ENCODE peak calls at places on chromosomes 4 and X, in four cellular contexts. F is right lobe of liver, Y is H9, W is cardiac muscle cell. I is an unnamed sample. For H3K27me3, the result is how much of the 10 kb centered on the place peaks cover.

GRCh38 chr4:76002176-76002575 is 5.1 kb downstream of the CXCL9 start:
- DNase-seq in F (no peak), W (no peak), Y (no peak), I (no peak)

GRCh38 chr4:62014982-62015739 is 815.0 kb downstream of the ADGRL3 start:
- DNase-seq in Y (no peak), W (no peak), F (no peak), I (no peak)

GRCh38 chr4:57044279-57044678 is 65.6 kb downstream of the POLR2B start:
- DNase-seq in W (no peak), F (no peak), Y (no peak), I (no peak)

GRCh38 chr4:187103351-187103750 is 379.7 kb upstream of the FAT1 start:
- DNase-seq in W (no peak), F (no peak), Y (no peak), I (no peak)

GRCh38 chr4:80202784-80203553 is 5.7 kb downstream of the PRDM8 start:
- DNase-seq in W (peak), Y (peak), F (peak), I (peak)

GRCh38 chr4:16569790-16570189 is 328.7 kb downstream of the LDB2 start:
- DNase-seq in Y (no peak), W (no peak), F (no peak), I (no peak)

GRCh38 chr4:24772061-24772705 is 23.2 kb upstream of the SOD3 start:
- DNase-seq in W (no peak), Y (no peak), F (no peak), I (no peak)

GRCh38 chrX:11864171-11864570 is 106.1 kb downstream of the MSL3 start:
- DNase-seq in Y (no peak), W (no peak), F (no peak), I (no peak)

GRCh38 chrX:13764765-13765164 is 30.2 kb downstream of the OFD1 start:
- DNase-seq in W (peak), F (no peak), Y (peak), I (peak)

GRCh38 chrX:19625612-19626011 is 110.3 kb upstream of the MAP3K15 start:
- DNase-seq in W (no peak), Y (no peak), F (no peak), I (no peak)

GRCh38 chr4:151409470-151410313 is 716 bp downstream of the FHIP1A start:
- DNase-seq in F (peak), Y (peak), W (peak), I (peak)

GRCh38 chr4:151407466-151408379 is 1.3 kb upstream of the FHIP1A start:
- DNase-seq in F (peak), Y (peak), W (no peak), I (peak)

GRCh38 chr4:151407018-151407417 is 2.0 kb upstream of the FHIP1A start:
- DNase-seq in W (no peak), Y (no peak), F (no peak), I (no peak)

GRCh38 chr4:151408380-151408629 is 671 bp upstream of the FHIP1A start:
- DNase-seq in W (no peak), Y (no peak), F (no peak), I (no peak)

DNA sequence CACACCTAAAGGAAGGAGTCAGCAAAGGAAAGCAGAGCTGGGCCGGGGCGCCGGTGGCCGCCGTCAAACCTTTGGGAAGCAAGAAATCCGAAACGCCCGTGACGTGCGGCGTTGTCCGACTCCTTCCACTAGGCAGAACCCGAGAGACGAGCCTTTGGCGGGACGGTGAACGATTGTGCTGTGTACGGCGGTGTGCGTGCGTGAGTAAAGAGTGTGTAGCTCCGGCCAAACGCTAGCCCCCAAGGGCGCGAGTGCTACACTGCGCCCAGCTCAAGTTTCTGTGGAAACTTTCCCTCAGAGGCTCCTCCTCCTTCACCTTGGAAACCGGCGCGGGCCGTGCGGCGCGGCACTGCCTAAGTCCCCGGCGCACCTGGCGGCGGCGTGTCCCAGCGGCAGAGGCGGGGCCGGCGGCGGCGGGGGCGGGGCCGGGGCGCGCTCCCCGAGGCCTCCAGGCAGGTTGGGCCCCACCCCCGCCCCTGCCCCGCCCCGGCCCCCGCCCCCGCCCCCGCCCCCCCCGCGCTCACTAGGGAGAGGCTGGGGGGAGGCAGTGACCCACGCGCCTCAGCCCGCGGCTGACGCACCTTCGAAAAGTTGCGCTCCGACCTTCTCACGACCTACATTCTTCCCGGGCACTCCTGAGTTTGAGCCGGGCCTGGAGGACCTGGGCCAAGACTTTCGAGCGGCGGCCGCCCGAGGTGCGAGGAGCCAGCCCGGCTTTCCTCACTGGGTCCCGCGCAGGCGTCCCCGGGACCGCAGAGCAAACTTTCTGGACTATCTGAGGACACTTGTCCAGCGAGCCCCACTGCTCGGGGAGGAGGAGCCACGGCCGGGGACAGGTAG is at the start of gene FHIP1A:
- DNase-seq in Y (peak), F (peak), W (peak), I (peak)
- H3K27ac ChIP-seq in Y (peak), F (peak), W (peak), I (no peak)

GRCh38 chr4:123260429-123261052 is 136.1 kb upstream of the SPRY1 start:
- DNase-seq in Y (no peak), F (no peak), W (peak), I (no peak)
- H3K27me3 ChIP-seq in Y (under half), F (under half), W (under half), I (under half)

DNA sequence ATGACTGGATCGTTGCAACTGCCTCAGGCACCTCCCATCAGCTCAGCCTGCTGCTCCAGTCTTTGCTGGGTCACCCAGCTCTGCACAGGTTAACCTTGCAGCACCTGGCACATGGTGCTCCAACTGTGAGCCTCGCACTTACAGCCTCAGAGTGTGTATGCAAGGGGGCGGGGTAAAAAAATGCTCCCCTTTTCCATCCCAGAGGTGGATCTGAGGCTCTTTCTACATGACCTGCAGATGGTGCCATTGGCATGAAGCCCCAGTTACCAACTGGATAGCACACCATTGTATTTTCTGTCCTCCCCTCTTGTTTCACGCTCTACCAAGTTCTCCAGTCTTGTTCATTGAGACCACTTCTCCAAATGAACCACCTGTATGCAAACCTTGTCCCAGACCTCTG is 46.2 kb upstream of the TRPC3 start:
- DNase-seq in W (peak), F (no peak), Y (peak), I (peak)
- TF ChIP-seq CTCF in W (no peak), F (no peak), Y (peak), I (peak)

GRCh38 chr4:146514651-146515379 is 6.9 kb downstream of the SLC10A7 start:
- DNase-seq in F (no peak), W (no peak), Y (peak), I (no peak)
- H3K27ac ChIP-seq in F (no peak), W (no peak), Y (no peak), I (no peak)

GRCh38 chr4:1349359-1350168 is 2.6 kb downstream of the UVSSA start:
- DNase-seq in W (no peak), F (peak), Y (no peak), I (no peak)

GRCh38 chr4:1353186-1354055 is 6.4 kb downstream of the UVSSA start:
- DNase-seq in Y (no peak), F (no peak), W (no peak), I (no peak)

GRCh38 chr4:1350169-1350520 is 3.1 kb downstream of the UVSSA start:
- DNase-seq in Y (no peak), W (no peak), F (no peak), I (no peak)

GRCh38 chr4:1354136-1354982 is 7.4 kb downstream of the UVSSA start:
- DNase-seq in Y (peak), W (no peak), F (no peak), I (peak)

DNA sequence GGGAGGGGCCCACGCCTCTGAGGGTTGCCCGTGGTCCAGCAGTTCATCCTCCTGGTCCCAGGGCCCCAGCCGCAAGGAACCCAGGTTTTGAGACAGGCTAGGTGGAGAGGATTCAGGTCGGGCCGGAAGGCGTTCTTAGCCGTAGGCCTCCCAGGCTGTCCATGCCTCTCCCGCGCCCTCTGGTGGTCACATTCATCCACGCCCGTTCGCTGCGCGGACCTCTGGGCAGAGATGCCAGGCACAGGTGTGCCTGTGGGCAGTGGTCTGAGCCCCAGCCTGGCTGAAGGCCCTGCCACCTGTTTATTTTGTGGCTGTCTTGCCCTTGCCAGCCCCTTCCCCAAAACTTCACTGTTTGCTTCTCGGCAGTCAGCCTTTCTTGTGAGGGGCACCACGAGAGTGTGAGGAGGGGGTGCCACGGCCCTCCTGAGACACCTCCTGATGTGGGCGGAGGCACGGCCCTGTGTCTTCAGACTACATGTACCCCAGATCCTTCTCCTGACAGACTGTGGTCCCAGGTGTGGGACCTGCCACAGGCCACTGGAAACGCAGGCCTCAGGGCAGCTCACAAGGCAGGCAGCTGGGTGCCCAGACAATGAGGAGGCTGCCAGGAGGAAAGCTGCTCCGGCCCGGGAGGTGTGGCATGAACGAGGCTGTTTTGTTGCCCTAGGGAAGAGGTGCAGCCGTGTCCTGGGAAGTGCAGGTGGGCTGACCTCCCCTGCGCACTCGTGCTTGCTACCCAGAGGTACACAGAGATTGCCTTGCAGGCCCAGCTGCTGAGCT is 5.0 kb downstream of the UVSSA start:
- DNase-seq in W (peak), F (peak), Y (peak), I (peak)
- H3K27me3 ChIP-seq in W (under half), F (under half), Y (under half), I (under half)

GRCh38 chrX:131405497-131405896 is 116.4 kb upstream of the IGSF1 start:
- DNase-seq in Y (no peak), W (no peak), F (no peak), I (peak)
- TF ChIP-seq CTCF in Y (peak), W (no peak), F (no peak), I (peak)

DNA sequence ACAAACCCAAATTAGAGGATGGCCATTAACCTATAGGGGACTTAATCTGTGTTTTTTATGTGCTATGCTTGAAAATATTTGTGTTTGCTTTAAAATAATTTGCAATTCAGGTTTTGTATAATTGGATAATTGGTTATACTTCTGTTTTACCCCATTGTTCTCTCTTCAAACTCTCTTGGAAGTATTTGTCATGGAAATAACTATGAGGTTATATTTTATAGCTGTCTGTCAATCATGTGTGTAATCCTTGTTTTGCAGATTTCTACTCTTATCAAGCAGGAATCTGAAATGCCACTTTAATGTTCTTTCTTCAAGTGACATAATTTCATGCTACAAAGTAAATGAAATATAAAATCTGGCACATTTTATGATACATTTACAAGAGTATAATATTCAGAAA is 15.4 kb upstream of the NDUFC1 start:
- DNase-seq in Y (no peak), F (no peak), W (no peak), I (no peak)
- H3K27ac ChIP-seq in Y (no peak), F (no peak), W (peak), I (no peak)

I was measured in endodermal cell.